ENCODE peak calls at places on chromosome 20, in six cellular contexts. One of them, this sample, is unnamed.

GRCh38 chr20:40805592-40805991 is 116.6 kb upstream of the MAFB start:
- DNase-seq in IMR-90: no peak
- DNase-seq in A673: no peak
- DNase-seq in HTR-8/SVneo: no peak
- DNase-seq in fibroblast of lung: no peak
- DNase-seq in HS-5: no peak
- DNase-seq in this sample: no peak

GRCh38 chr20:31845300-31845863 is at the start of gene FOXS1:
- DNase-seq in IMR-90: no peak
- DNase-seq in A673: no peak
- DNase-seq in HTR-8/SVneo: no peak
- DNase-seq in fibroblast of lung: no peak
- DNase-seq in HS-5: no peak
- DNase-seq in this sample: no peak

GRCh38 chr20:3749689-3750639 is 17.5 kb downstream of the HSPA12B start:
- DNase-seq in IMR-90: no peak
- DNase-seq in A673: peak
- DNase-seq in HTR-8/SVneo: no peak
- DNase-seq in fibroblast of lung: peak
- DNase-seq in HS-5: no peak
- DNase-seq in this sample: no peak

GRCh38 chr20:33926425-33926824 is 67.3 kb upstream of the RALY start:
- DNase-seq in IMR-90: peak
- DNase-seq in A673: peak
- DNase-seq in HTR-8/SVneo: no peak
- DNase-seq in fibroblast of lung: peak
- DNase-seq in HS-5: no peak
- DNase-seq in this sample: no peak

GRCh38 chr20:58550661-58551060 is 35.5 kb upstream of the APCDD1L start:
- DNase-seq in IMR-90: peak
- DNase-seq in A673: no peak
- DNase-seq in HTR-8/SVneo: peak
- DNase-seq in fibroblast of lung: peak
- DNase-seq in HS-5: no peak
- DNase-seq in this sample: peak

GRCh38 chr20:48951041-48951440 is 29.5 kb downstream of the ARFGEF2 start:
- DNase-seq in IMR-90: no peak
- DNase-seq in A673: no peak
- DNase-seq in HTR-8/SVneo: no peak
- DNase-seq in fibroblast of lung: no peak
- DNase-seq in HS-5: no peak
- DNase-seq in this sample: no peak

GRCh38 chr20:59222239-59222981 is 58.8 kb downstream of the ZNF831 start:
- DNase-seq in IMR-90: peak
- DNase-seq in A673: peak
- DNase-seq in HTR-8/SVneo: peak
- DNase-seq in fibroblast of lung: peak
- DNase-seq in HS-5: peak
- DNase-seq in this sample: peak

GRCh38 chr20:23365390-23366165 is 3.6 kb downstream of the GZF1 start:
- DNase-seq in IMR-90: no peak
- DNase-seq in A673: no peak
- DNase-seq in HTR-8/SVneo: no peak
- DNase-seq in fibroblast of lung: no peak
- DNase-seq in HS-5: no peak
- DNase-seq in this sample: no peak

GRCh38 chr20:63057133-63058117 is 50.7 kb upstream of the BHLHE23 start:
- DNase-seq in IMR-90: no peak
- DNase-seq in A673: no peak
- DNase-seq in HTR-8/SVneo: no peak
- DNase-seq in fibroblast of lung: no peak
- DNase-seq in HS-5: no peak
- DNase-seq in this sample: no peak

GRCh38 chr20:20395087-20395486 is 27.2 kb downstream of the INSM1 start:
- DNase-seq in IMR-90: no peak
- DNase-seq in A673: no peak
- DNase-seq in HTR-8/SVneo: no peak
- DNase-seq in fibroblast of lung: no peak
- DNase-seq in HS-5: no peak
- DNase-seq in this sample: no peak

GRCh38 chr20:43904195-43904594 is 10.5 kb upstream of the TOX2 start:
- DNase-seq in IMR-90: no peak
- DNase-seq in A673: no peak
- DNase-seq in HTR-8/SVneo: no peak
- DNase-seq in fibroblast of lung: no peak
- DNase-seq in HS-5: no peak
- DNase-seq in this sample: no peak

GRCh38 chr20:60253471-60253870 is 295.2 kb downstream of the CDH26 start:
- DNase-seq in IMR-90: no peak
- DNase-seq in A673: no peak
- DNase-seq in HTR-8/SVneo: no peak
- DNase-seq in fibroblast of lung: no peak
- DNase-seq in HS-5: no peak
- DNase-seq in this sample: no peak

GRCh38 chr20:40797425-40797824 is 108.4 kb upstream of the MAFB start:
- DNase-seq in IMR-90: peak
- DNase-seq in A673: peak
- DNase-seq in HTR-8/SVneo: no peak
- DNase-seq in fibroblast of lung: peak
- DNase-seq in HS-5: no peak
- DNase-seq in this sample: no peak

GRCh38 chr20:6575912-6576391 is 191.5 kb upstream of the BMP2 start:
- DNase-seq in IMR-90: peak
- DNase-seq in A673: no peak
- DNase-seq in HTR-8/SVneo: no peak
- DNase-seq in fibroblast of lung: peak
- DNase-seq in HS-5: no peak
- DNase-seq in this sample: no peak

GRCh38 chr20:44264287-44264686 is 17.2 kb downstream of the GDAP1L1 start:
- DNase-seq in IMR-90: no peak
- DNase-seq in A673: no peak
- DNase-seq in HTR-8/SVneo: no peak
- DNase-seq in fibroblast of lung: no peak
- DNase-seq in HS-5: no peak
- DNase-seq in this sample: no peak

GRCh38 chr20:41231850-41232249 is 85.7 kb downstream of the ZHX3 start:
- DNase-seq in IMR-90: no peak
- DNase-seq in A673: no peak
- DNase-seq in HTR-8/SVneo: no peak
- DNase-seq in fibroblast of lung: no peak
- DNase-seq in HS-5: no peak
- DNase-seq in this sample: no peak

GRCh38 chr20:62470003-62470402 is 5.8 kb downstream of the GATA5 start:
- DNase-seq in IMR-90: no peak
- DNase-seq in A673: no peak
- DNase-seq in HTR-8/SVneo: no peak
- DNase-seq in fibroblast of lung: no peak
- DNase-seq in HS-5: no peak
- DNase-seq in this sample: no peak

GRCh38 chr20:50354690-50355592 is 155.2 kb upstream of the PTPN1 start:
- DNase-seq in IMR-90: no peak
- DNase-seq in A673: no peak
- DNase-seq in HTR-8/SVneo: no peak
- DNase-seq in fibroblast of lung: no peak
- DNase-seq in HS-5: no peak
- DNase-seq in this sample: no peak

GRCh38 chr20:62818592-62819493 is 2.0 kb downstream of the COL9A3 start:
- DNase-seq in IMR-90: peak
- DNase-seq in A673: peak
- DNase-seq in HTR-8/SVneo: peak
- DNase-seq in fibroblast of lung: no peak
- DNase-seq in HS-5: no peak
- DNase-seq in this sample: no peak

GRCh38 chr20:6829510-6830116 is 62.1 kb downstream of the BMP2 start:
- DNase-seq in IMR-90: peak
- DNase-seq in A673: no peak
- DNase-seq in HTR-8/SVneo: no peak
- DNase-seq in fibroblast of lung: peak
- DNase-seq in HS-5: no peak
- DNase-seq in this sample: no peak

GRCh38 chr20:10625641-10626040 is 48.2 kb downstream of the JAG1 start:
- DNase-seq in IMR-90: no peak
- DNase-seq in A673: no peak
- DNase-seq in HTR-8/SVneo: no peak
- DNase-seq in fibroblast of lung: no peak
- DNase-seq in HS-5: no peak
- DNase-seq in this sample: no peak

GRCh38 chr20:2946988-2947961 is 74.0 kb downstream of the PTPRA start:
- DNase-seq in IMR-90: peak
- DNase-seq in A673: peak
- DNase-seq in HTR-8/SVneo: no peak
- DNase-seq in fibroblast of lung: peak
- DNase-seq in HS-5: no peak
- DNase-seq in this sample: no peak

GRCh38 chr20:53736757-53737403 is 143.2 kb upstream of the ZNF217 start:
- DNase-seq in IMR-90: peak
- DNase-seq in A673: no peak
- DNase-seq in HTR-8/SVneo: no peak
- DNase-seq in fibroblast of lung: peak
- DNase-seq in HS-5: no peak
- DNase-seq in this sample: no peak

GRCh38 chr20:47720636-47721427 is 64.4 kb downstream of the SULF2 start:
- DNase-seq in IMR-90: peak
- DNase-seq in A673: peak
- DNase-seq in HTR-8/SVneo: no peak
- DNase-seq in fibroblast of lung: peak
- DNase-seq in HS-5: no peak
- DNase-seq in this sample: no peak

GRCh38 chr20:891121-892080 is 24.7 kb downstream of the ANGPT4 start:
- DNase-seq in IMR-90: no peak
- DNase-seq in A673: no peak
- DNase-seq in HTR-8/SVneo: no peak
- DNase-seq in fibroblast of lung: peak
- DNase-seq in HS-5: no peak
- DNase-seq in this sample: no peak

GRCh38 chr20:13317439-13317838 is 96.4 kb downstream of the ISM1 start:
- DNase-seq in IMR-90: no peak
- DNase-seq in A673: no peak
- DNase-seq in HTR-8/SVneo: no peak
- DNase-seq in fibroblast of lung: no peak
- DNase-seq in HS-5: no peak
- DNase-seq in this sample: no peak

GRCh38 chr20:14512856-14513255 is 175.4 kb upstream of the FLRT3 start:
- DNase-seq in IMR-90: no peak
- DNase-seq in A673: no peak
- DNase-seq in HTR-8/SVneo: no peak
- DNase-seq in fibroblast of lung: no peak
- DNase-seq in HS-5: no peak
- DNase-seq in this sample: no peak

GRCh38 chr20:6700563-6701328 is 66.7 kb upstream of the BMP2 start:
- DNase-seq in IMR-90: no peak
- DNase-seq in A673: no peak
- DNase-seq in HTR-8/SVneo: no peak
- DNase-seq in fibroblast of lung: no peak
- DNase-seq in HS-5: no peak
- DNase-seq in this sample: no peak

GRCh38 chr20:53707341-53708102 is 113.9 kb upstream of the ZNF217 start:
- DNase-seq in IMR-90: peak
- DNase-seq in A673: no peak
- DNase-seq in HTR-8/SVneo: no peak
- DNase-seq in fibroblast of lung: peak
- DNase-seq in HS-5: peak
- DNase-seq in this sample: peak

GRCh38 chr20:60062431-60063336 is 104.5 kb downstream of the CDH26 start:
- DNase-seq in IMR-90: peak
- DNase-seq in A673: no peak
- DNase-seq in HTR-8/SVneo: peak
- DNase-seq in fibroblast of lung: peak
- DNase-seq in HS-5: peak
- DNase-seq in this sample: peak

GRCh38 chr20:53020376-53020775 is 48.2 kb downstream of the TSHZ2 start:
- DNase-seq in IMR-90: no peak
- DNase-seq in A673: no peak
- DNase-seq in HTR-8/SVneo: no peak
- DNase-seq in fibroblast of lung: no peak
- DNase-seq in HS-5: no peak
- DNase-seq in this sample: no peak

GRCh38 chr20:40265872-40266533 is 423.0 kb downstream of the MAFB start:
- DNase-seq in IMR-90: no peak
- DNase-seq in A673: peak
- DNase-seq in HTR-8/SVneo: peak
- DNase-seq in fibroblast of lung: no peak
- DNase-seq in HS-5: peak
- DNase-seq in this sample: no peak

This sample was measured in amniotic stem cell.